ENCODE peak calls at places on chromosomes 12 and 14, in eight cellular contexts. One of them, this sample, is unnamed.
A peak's percentile ranks its signal among the peaks of the same experiment; 100 is the strongest.

GRCh38 chr12:31274520-31275300 is 51.2 kb downstream of the SINHCAF start:
- DNase-seq in activated T-helper 1 cell treated with anti-CD3 and anti-CD28 coated beads, Interleukin-2, amount 50 U/mL, for 16 hours: no peak
- DNase-seq in C1 segment of cervical spinal cord: no peak
- DNase-seq in ureter: no peak
- DNase-seq in CD4-positive, alpha-beta T cell: no peak
- DNase-seq in left kidney: no peak
- DNase-seq in head of caudate nucleus: no peak
- DNase-seq in pancreas: no peak
- DNase-seq in this sample: no peak

GRCh38 chr14:20742132-20742531 is 3.6 kb upstream of the EDDM3A start:
- DNase-seq in pancreas: no peak
- DNase-seq in CD4-positive, alpha-beta T cell: no peak
- DNase-seq in C1 segment of cervical spinal cord: no peak
- DNase-seq in head of caudate nucleus: no peak
- DNase-seq in activated T-helper 1 cell treated with anti-CD3 and anti-CD28 coated beads, Interleukin-2, amount 50 U/mL, for 16 hours: no peak
- DNase-seq in ureter: no peak
- DNase-seq in left kidney: no peak
- DNase-seq in this sample: no peak

GRCh38 chr14:105168496-105168978 is at the start of gene JAG2:
- DNase-seq in CD4-positive, alpha-beta T cell: peak; percentile 60
- DNase-seq in ureter: no peak
- DNase-seq in pancreas: peak; percentile 82
- DNase-seq in activated T-helper 1 cell treated with anti-CD3 and anti-CD28 coated beads, Interleukin-2, amount 50 U/mL, for 16 hours: peak; percentile 31
- DNase-seq in left kidney: peak; percentile 62
- DNase-seq in C1 segment of cervical spinal cord: peak; percentile 37
- DNase-seq in head of caudate nucleus: peak; percentile 47
- DNase-seq in this sample: no peak

GRCh38 chr12:56190695-56191155 is 1.4 kb upstream of the SMARCC2 start:
- DNase-seq in CD4-positive, alpha-beta T cell: no peak
- DNase-seq in ureter: no peak
- DNase-seq in left kidney: peak; percentile 45
- DNase-seq in head of caudate nucleus: no peak
- DNase-seq in activated T-helper 1 cell treated with anti-CD3 and anti-CD28 coated beads, Interleukin-2, amount 50 U/mL, for 16 hours: no peak
- DNase-seq in pancreas: no peak
- DNase-seq in C1 segment of cervical spinal cord: peak; percentile 31
- DNase-seq in this sample: no peak

GRCh38 chr12:25653487-25654175 is 100.5 kb upstream of the LMNTD1 start:
- DNase-seq in CD4-positive, alpha-beta T cell: no peak
- DNase-seq in activated T-helper 1 cell treated with anti-CD3 and anti-CD28 coated beads, Interleukin-2, amount 50 U/mL, for 16 hours: no peak
- DNase-seq in ureter: peak; percentile 61
- DNase-seq in left kidney: no peak
- DNase-seq in head of caudate nucleus: peak; percentile 19
- DNase-seq in pancreas: no peak
- DNase-seq in C1 segment of cervical spinal cord: no peak
- DNase-seq in this sample: no peak

GRCh38 chr12:102631274-102631673 is 150.9 kb upstream of the IGF1 start:
- DNase-seq in head of caudate nucleus: no peak
- DNase-seq in CD4-positive, alpha-beta T cell: no peak
- DNase-seq in left kidney: no peak
- DNase-seq in C1 segment of cervical spinal cord: no peak
- DNase-seq in activated T-helper 1 cell treated with anti-CD3 and anti-CD28 coated beads, Interleukin-2, amount 50 U/mL, for 16 hours: no peak
- DNase-seq in ureter: no peak
- DNase-seq in pancreas: no peak
- DNase-seq in this sample: no peak

GRCh38 chr12:47121146-47121545 is 41.4 kb upstream of the AMIGO2 start:
- DNase-seq in left kidney: no peak
- DNase-seq in CD4-positive, alpha-beta T cell: no peak
- DNase-seq in C1 segment of cervical spinal cord: no peak
- DNase-seq in head of caudate nucleus: no peak
- DNase-seq in pancreas: no peak
- DNase-seq in ureter: no peak
- DNase-seq in activated T-helper 1 cell treated with anti-CD3 and anti-CD28 coated beads, Interleukin-2, amount 50 U/mL, for 16 hours: no peak
- DNase-seq in this sample: no peak

GRCh38 chr12:131413006-131413405 is 297.9 kb upstream of the SFSWAP start:
- DNase-seq in C1 segment of cervical spinal cord: no peak
- DNase-seq in ureter: no peak
- DNase-seq in activated T-helper 1 cell treated with anti-CD3 and anti-CD28 coated beads, Interleukin-2, amount 50 U/mL, for 16 hours: no peak
- DNase-seq in CD4-positive, alpha-beta T cell: no peak
- DNase-seq in pancreas: no peak
- DNase-seq in left kidney: no peak
- DNase-seq in head of caudate nucleus: no peak
- DNase-seq in this sample: no peak

GRCh38 chr14:77062261-77062660 is 33.8 kb upstream of the IRF2BPL start:
- DNase-seq in C1 segment of cervical spinal cord: no peak
- DNase-seq in head of caudate nucleus: no peak
- DNase-seq in pancreas: no peak
- DNase-seq in ureter: no peak
- DNase-seq in activated T-helper 1 cell treated with anti-CD3 and anti-CD28 coated beads, Interleukin-2, amount 50 U/mL, for 16 hours: no peak
- DNase-seq in CD4-positive, alpha-beta T cell: no peak
- DNase-seq in left kidney: no peak
- DNase-seq in this sample: no peak

GRCh38 chr12:22268973-22269372 is 65.5 kb downstream of the ST8SIA1 start:
- DNase-seq in head of caudate nucleus: no peak
- DNase-seq in left kidney: no peak
- DNase-seq in CD4-positive, alpha-beta T cell: no peak
- DNase-seq in C1 segment of cervical spinal cord: no peak
- DNase-seq in pancreas: no peak
- DNase-seq in activated T-helper 1 cell treated with anti-CD3 and anti-CD28 coated beads, Interleukin-2, amount 50 U/mL, for 16 hours: no peak
- DNase-seq in ureter: no peak
- DNase-seq in this sample: no peak

GRCh38 chr12:2387051-2387834 is 334.5 kb downstream of the CACNA1C start:
- DNase-seq in left kidney: no peak
- DNase-seq in ureter: no peak
- DNase-seq in activated T-helper 1 cell treated with anti-CD3 and anti-CD28 coated beads, Interleukin-2, amount 50 U/mL, for 16 hours: no peak
- DNase-seq in head of caudate nucleus: no peak
- DNase-seq in pancreas: no peak
- DNase-seq in CD4-positive, alpha-beta T cell: no peak
- DNase-seq in C1 segment of cervical spinal cord: no peak
- DNase-seq in this sample: no peak

GRCh38 chr14:89651805-89652204 is 234.8 kb upstream of the FOXN3 start:
- DNase-seq in activated T-helper 1 cell treated with anti-CD3 and anti-CD28 coated beads, Interleukin-2, amount 50 U/mL, for 16 hours: no peak
- DNase-seq in left kidney: no peak
- DNase-seq in pancreas: no peak
- DNase-seq in CD4-positive, alpha-beta T cell: no peak
- DNase-seq in ureter: no peak
- DNase-seq in C1 segment of cervical spinal cord: no peak
- DNase-seq in head of caudate nucleus: no peak
- DNase-seq in this sample: no peak

GRCh38 chr12:125552223-125552747 is 487.1 kb downstream of the AACS start:
- DNase-seq in left kidney: no peak
- DNase-seq in head of caudate nucleus: no peak
- DNase-seq in activated T-helper 1 cell treated with anti-CD3 and anti-CD28 coated beads, Interleukin-2, amount 50 U/mL, for 16 hours: no peak
- DNase-seq in ureter: no peak
- DNase-seq in CD4-positive, alpha-beta T cell: no peak
- DNase-seq in C1 segment of cervical spinal cord: no peak
- DNase-seq in pancreas: no peak
- DNase-seq in this sample: no peak

This sample was measured in esophagus squamous epithelium.